ENCODE peak calls at places on chromosome 1, in ten cellular contexts. N is HFFc6, V is pancreas, R is BJ, M is astrocyte, S is lower lobe of right lung, P is tibial nerve, X is astrocyte of the spinal cord, J is cardiac fibroblast, L is glutamatergic neuron. F is an unnamed sample.
A peak's percentile ranks its signal among the peaks of the same experiment; 100 is the strongest.

GRCh38 chr1:32187850-32188249 is 8.4 kb downstream of the TXLNA start:
- DNase-seq in N (no peak), V (no peak), R (no peak), M (no peak), S (no peak), P (no peak), X (no peak), J (no peak), L (no peak), F (no peak)

GRCh38 chr1:155962599-155963211 is 15.6 kb downstream of the ARHGEF2 start:
- DNase-seq in N (no peak), V (no peak), R (no peak), M (peak; percentile 63), S (peak; percentile 67), P (no peak), X (peak; percentile 44), J (peak; percentile 56), L (no peak), F (no peak)

GRCh38 chr1:38064232-38064903 is 17.8 kb upstream of the POU3F1 start:
- DNase-seq in N (peak; percentile 74), V (no peak), R (no peak), M (peak; percentile 85), S (no peak), P (no peak), X (peak; percentile 77), J (peak; percentile 68), L (no peak), F (no peak)

GRCh38 chr1:218380125-218380977 is 35.2 kb downstream of the TGFB2 start:
- DNase-seq in N (peak; percentile 65), V (peak; percentile 39), R (peak; percentile 69), M (peak; percentile 90), S (peak; percentile 59), P (no peak), X (peak; percentile 83), J (peak; percentile 83), L (no peak), F (peak; percentile 81)

GRCh38 chr1:85580046-85580411 is 532 bp upstream of the CCN1 start:
- DNase-seq in N (peak; percentile 84), V (peak; percentile 19), R (no peak), M (peak; percentile 84), S (no peak), P (no peak), X (peak; percentile 79), J (peak; percentile 90), L (no peak), F (peak; percentile 46)

GRCh38 chr1:228341814-228342626 is 64.6 kb downstream of the TRIM11 start:
- DNase-seq in N (no peak), V (no peak), R (no peak), M (no peak), S (peak; percentile 32), P (peak; percentile 6), X (no peak), J (no peak), L (no peak), F (no peak)

GRCh38 chr1:56019922-56020321 is 559.4 kb downstream of the PLPP3 start:
- DNase-seq in N (no peak), V (no peak), R (no peak), M (no peak), S (no peak), P (no peak), X (no peak), J (no peak), L (no peak), F (no peak)

GRCh38 chr1:151371744-151372410 is 628 bp downstream of the SELENBP1 start:
- DNase-seq in N (peak; percentile 5), V (peak; percentile 26), R (no peak), M (peak; percentile 8), S (peak; percentile 67), P (peak; percentile 45), X (peak; percentile 10), J (peak; percentile 69), L (no peak), F (peak; percentile 22)

GRCh38 chr1:31181515-31182343 is 58.0 kb downstream of the NKAIN1 start:
- DNase-seq in N (peak; percentile 14), V (peak; percentile 30), R (no peak), M (no peak), S (peak; percentile 57), P (no peak), X (no peak), J (peak; percentile 49), L (peak; percentile 77), F (no peak)

GRCh38 chr1:47681735-47682134 is 243.9 kb downstream of the FOXD2 start:
- DNase-seq in N (no peak), V (no peak), R (no peak), M (no peak), S (no peak), P (no peak), X (no peak), J (no peak), L (no peak), F (no peak)

DNA sequence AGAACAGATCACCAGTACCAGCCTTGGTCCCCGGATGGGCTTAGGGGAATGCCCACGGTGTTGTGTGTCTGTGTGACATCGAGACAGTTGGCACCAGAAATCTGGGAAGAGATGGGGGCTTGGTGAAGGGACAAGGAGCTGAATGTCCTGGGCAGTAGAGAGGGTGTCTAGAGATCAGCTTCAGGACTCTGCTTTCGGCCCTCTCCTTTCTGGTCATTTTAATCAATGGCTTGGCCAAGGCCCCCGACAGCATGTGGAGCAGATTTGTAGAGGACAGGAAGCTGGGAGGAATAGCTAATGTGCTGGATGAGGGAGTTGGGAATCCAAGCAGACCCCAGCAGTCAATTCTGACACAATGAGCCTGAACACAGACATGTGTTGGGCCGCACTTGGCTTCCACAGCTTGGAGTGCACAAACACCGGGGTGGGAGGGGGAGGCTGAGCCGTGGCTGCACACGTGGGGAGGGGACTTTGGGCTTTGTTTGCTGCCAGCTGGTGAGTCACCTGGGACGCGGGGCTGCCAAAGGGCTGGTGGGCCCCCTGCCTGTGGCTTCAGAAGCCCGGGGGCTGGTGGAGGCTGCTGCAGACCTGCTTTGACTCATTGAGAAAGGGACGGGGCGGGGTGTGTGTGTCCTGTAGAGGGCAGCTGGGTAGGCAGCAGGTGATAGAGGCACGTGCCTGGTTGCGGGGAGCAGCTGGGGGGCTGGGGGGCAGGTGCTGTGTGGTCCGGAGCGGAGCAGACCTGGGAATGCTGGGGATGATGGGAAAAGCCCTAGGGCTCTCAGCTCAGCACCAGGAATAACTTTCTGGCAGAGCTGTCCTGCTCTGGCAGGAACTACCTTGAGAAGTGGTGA is 20.9 kb downstream of the SLC1A7 start:
- DNase-seq in N (no peak), V (no peak), R (no peak), M (peak; percentile 83), S (no peak), P (no peak), X (peak; percentile 81), J (peak; percentile 27), L (peak; percentile 63), F (no peak)
- TF ChIP-seq CTCF in N (peak; percentile 9), V (no peak), R (peak; percentile 3), M (no peak), S (no peak), P (no peak), X (no peak), J (no peak), L (no peak), F (no peak)

GRCh38 chr1:77905603-77906002 is 17.2 kb downstream of the NEXN start:
- DNase-seq in N (no peak), V (no peak), R (no peak), M (no peak), S (no peak), P (no peak), X (no peak), J (no peak), L (no peak), F (no peak)

GRCh38 chr1:77906146-77906545 is 17.7 kb downstream of the NEXN start:
- DNase-seq in N (no peak), V (no peak), R (no peak), M (no peak), S (no peak), P (no peak), X (no peak), J (no peak), L (no peak), F (no peak)

GRCh38 chr1:77900687-77901293 is 12.4 kb downstream of the NEXN start:
- DNase-seq in N (peak; percentile 32), V (peak; percentile 20), R (peak; percentile 10), M (peak; percentile 49), S (no peak), P (no peak), X (peak; percentile 72), J (peak; percentile 77), L (no peak), F (peak; percentile 49)

DNA sequence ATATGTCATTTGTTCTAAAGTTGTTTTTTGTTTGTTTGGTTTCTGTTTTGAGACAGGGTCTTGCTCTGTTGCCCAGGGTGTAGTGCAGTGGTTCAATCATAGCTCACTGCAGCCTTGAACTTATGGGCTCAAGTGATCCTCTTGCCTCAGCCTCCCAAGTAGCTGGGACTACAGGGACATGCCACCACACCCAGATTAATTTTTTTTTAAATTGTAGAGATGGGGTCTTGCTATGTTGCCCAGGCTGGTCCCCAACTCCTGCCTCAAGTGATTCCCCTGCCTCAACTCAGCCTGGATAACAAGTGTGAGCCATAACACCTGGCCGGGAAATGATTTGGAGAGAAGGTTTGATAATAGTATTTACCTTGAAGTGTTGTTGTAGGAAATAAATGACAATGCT is 18.2 kb downstream of the NEXN start:
- DNase-seq in N (no peak), V (no peak), R (no peak), M (no peak), S (no peak), P (no peak), X (no peak), J (no peak), L (no peak), F (no peak)
- TF ChIP-seq CTCF in N (no peak), V (no peak), R (no peak), M (no peak), S (no peak), P (no peak), X (no peak), J (no peak), L (no peak), F (no peak)

DNA sequence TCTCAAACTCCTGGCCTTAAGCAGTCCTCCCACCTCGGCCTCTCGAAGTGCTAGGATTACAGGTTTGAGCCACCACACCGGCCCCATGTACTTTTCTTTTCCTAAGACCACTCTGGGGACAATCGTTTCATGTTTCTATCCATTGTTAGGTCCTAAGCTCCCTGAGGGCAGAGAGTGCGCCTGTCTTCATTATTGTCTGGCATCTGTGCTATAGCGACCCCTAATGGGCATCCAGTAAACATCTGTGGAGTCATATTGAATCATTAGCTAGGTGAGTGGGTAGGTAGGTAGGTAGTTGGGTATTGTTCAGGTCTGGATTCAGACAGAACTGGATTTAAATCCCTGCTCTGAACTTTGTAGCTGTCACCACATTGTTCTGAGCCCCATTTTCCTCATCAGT is 66.1 kb downstream of the TMEM53 start:
- DNase-seq in N (no peak), V (no peak), R (no peak), M (no peak), S (no peak), P (no peak), X (no peak), J (peak; percentile 16), L (no peak), F (no peak)
- TF ChIP-seq CTCF in N (peak; percentile 70), V (no peak), R (peak; percentile 18), M (peak; percentile 5), S (no peak), P (no peak), X (no peak), J (peak; percentile 36), L (no peak), F (peak; percentile 11)

DNA sequence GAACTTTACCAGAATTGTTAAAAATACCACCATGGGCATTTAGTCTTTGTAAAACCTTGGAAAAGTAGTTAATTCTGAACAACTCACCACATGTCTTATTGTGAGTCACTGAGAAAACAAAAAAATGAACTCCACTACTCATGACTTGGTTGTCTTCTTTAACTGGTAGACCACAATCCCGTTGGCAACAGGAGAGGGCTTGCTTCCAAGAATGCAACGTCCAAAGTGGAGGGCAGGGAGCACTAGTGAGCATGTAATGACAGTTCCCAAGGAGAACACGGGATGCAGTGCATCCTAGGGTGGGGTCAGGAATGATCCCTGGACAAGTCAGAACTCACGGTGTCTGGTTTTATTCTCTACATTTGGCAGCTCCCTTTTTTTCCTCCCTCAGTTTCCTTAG is 15.2 kb upstream of the HMCN1 start:
- DNase-seq in N (peak; percentile 96), V (no peak), R (peak; percentile 86), M (peak; percentile 97), S (no peak), P (no peak), X (peak; percentile 96), J (peak; percentile 93), L (peak; percentile 22), F (peak; percentile 43)
- TF ChIP-seq CTCF in N (peak; percentile 67), V (no peak), R (peak; percentile 56), M (peak; percentile 50), S (no peak), P (no peak), X (peak; percentile 52), J (peak; percentile 44), L (no peak), F (peak; percentile 29)

F was measured in AG09319.